ENCODE peak calls at places on chromosomes 11 and 22, in four cellular contexts. One of them, this sample, is unnamed.

GRCh38 chr22:38921126-38921525 is 36.3 kb upstream of the APOBEC3A start:
- DNase-seq in T-helper 2 cell: no peak
- DNase-seq in occipital lobe: no peak
- DNase-seq in mesenteric fat pad: no peak
- DNase-seq in this sample: no peak

GRCh38 chr11:19365743-19366410 is 125.1 kb upstream of the E2F8 start:
- DNase-seq in T-helper 2 cell: no peak
- DNase-seq in occipital lobe: no peak
- DNase-seq in mesenteric fat pad: no peak
- DNase-seq in this sample: no peak

GRCh38 chr11:44018127-44018521 is 29.7 kb upstream of the ACCSL start:
- DNase-seq in T-helper 2 cell: no peak
- DNase-seq in occipital lobe: no peak
- DNase-seq in mesenteric fat pad: peak; percentile 68
- DNase-seq in this sample: no peak

GRCh38 chr11:96967616-96968015 is 577.8 kb downstream of the JRKL start:
- DNase-seq in T-helper 2 cell: no peak
- DNase-seq in occipital lobe: no peak
- DNase-seq in mesenteric fat pad: no peak
- DNase-seq in this sample: no peak

GRCh38 chr11:99535819-99536218 is 515.1 kb downstream of the CNTN5 start:
- DNase-seq in T-helper 2 cell: no peak
- DNase-seq in occipital lobe: no peak
- DNase-seq in mesenteric fat pad: no peak
- DNase-seq in this sample: no peak

GRCh38 chr22:17102297-17102667 is 17.5 kb downstream of the IL17RA start:
- DNase-seq in T-helper 2 cell: no peak
- DNase-seq in occipital lobe: no peak
- DNase-seq in mesenteric fat pad: no peak
- DNase-seq in this sample: no peak

GRCh38 chr22:27406389-27406861 is 395.1 kb downstream of the MN1 start:
- DNase-seq in T-helper 2 cell: no peak
- DNase-seq in occipital lobe: no peak
- DNase-seq in mesenteric fat pad: no peak
- DNase-seq in this sample: no peak

GRCh38 chr11:60786811-60787567 is 1.9 kb downstream of the MS4A10 start:
- DNase-seq in T-helper 2 cell: no peak
- DNase-seq in occipital lobe: no peak
- DNase-seq in mesenteric fat pad: no peak
- DNase-seq in this sample: no peak

GRCh38 chr22:26066534-26066933 is 102.7 kb upstream of the SEZ6L start:
- DNase-seq in T-helper 2 cell: no peak
- DNase-seq in occipital lobe: no peak
- DNase-seq in mesenteric fat pad: no peak
- DNase-seq in this sample: no peak

GRCh38 chr22:43154887-43155536 is 3.7 kb downstream of the TSPO start:
- DNase-seq in T-helper 2 cell: no peak
- DNase-seq in occipital lobe: no peak
- DNase-seq in mesenteric fat pad: no peak
- DNase-seq in this sample: no peak

GRCh38 chr11:62565100-62565802 is 8.4 kb downstream of the EEF1G start:
- DNase-seq in T-helper 2 cell: no peak
- DNase-seq in occipital lobe: no peak
- DNase-seq in mesenteric fat pad: no peak
- DNase-seq in this sample: no peak

GRCh38 chr11:10456519-10456918 is 1.5 kb downstream of the AMPD3 start:
- DNase-seq in T-helper 2 cell: no peak
- DNase-seq in occipital lobe: no peak
- DNase-seq in mesenteric fat pad: no peak
- DNase-seq in this sample: no peak

GRCh38 chr11:12556155-12556554 is 118.1 kb upstream of the TEAD1 start:
- DNase-seq in T-helper 2 cell: no peak
- DNase-seq in occipital lobe: no peak
- DNase-seq in mesenteric fat pad: no peak
- DNase-seq in this sample: no peak